ENCODE peak calls at places on chromosome 4, in five cellular contexts. I is pons; V is activated naive CD4-positive, alpha-beta T cell treated with Interleukin-2 at 50 U/mL for 16 hours; C is stimulated activated CD4-positive, alpha-beta T cell treated with anti-CD3 and anti-CD28 coated beads, Interleukin-1b, Interleukin-23, amount 100 ng/mL, for 48 hours; B is HTR-8/SVneo. L is an unnamed sample.

GRCh38 chr4:8830056-8830455 is 41.6 kb downstream of the HMX1 start:
- DNase-seq in C (no peak), B (no peak), I (no peak), V (no peak), L (no peak)

GRCh38 chr4:94668724-94669123 is 89.0 kb upstream of the BMPR1B start:
- DNase-seq in C (no peak), I (no peak), B (no peak), V (no peak), L (no peak)

GRCh38 chr4:152454398-152455011 is 81.4 kb downstream of the FBXW7 start:
- DNase-seq in C (no peak), B (peak; percentile 19), I (peak; percentile 25), V (no peak), L (peak; percentile 29)

GRCh38 chr4:141346144-141346543 is 125.4 kb downstream of the ZNF330 start:
- DNase-seq in C (no peak), B (peak; percentile 56), V (no peak), I (peak; percentile 76), L (peak; percentile 64)

GRCh38 chr4:166657261-166657660 is 577.0 kb downstream of the SPOCK3 start:
- DNase-seq in I (no peak), V (no peak), B (peak; percentile 13), C (no peak), L (no peak)

GRCh38 chr4:98260047-98260578 is 1.1 kb upstream of the RAP1GDS1 start:
- DNase-seq in V (no peak), B (peak; percentile 11), C (peak; percentile 30), I (peak; percentile 47), L (peak; percentile 46)

GRCh38 chr4:160423879-160424451 is 1321.1 kb downstream of the RAPGEF2 start:
- DNase-seq in C (no peak), B (no peak), V (no peak), I (no peak), L (no peak)

GRCh38 chr4:21649691-21650090 is 298.9 kb downstream of the KCNIP4 start:
- DNase-seq in I (no peak), B (no peak), C (no peak), V (no peak), L (no peak)

GRCh38 chr4:17688011-17688441 is 73.6 kb downstream of the MED28 start:
- DNase-seq in V (no peak), C (no peak), B (no peak), I (peak; percentile 90), L (no peak)

GRCh38 chr4:42284030-42284429 is 113.3 kb upstream of the SHISA3 start:
- DNase-seq in I (no peak), C (no peak), B (no peak), V (no peak), L (no peak)

GRCh38 chr4:8185930-8186329 is 13.2 kb upstream of the SH3TC1 start:
- DNase-seq in B (no peak), V (no peak), I (no peak), C (no peak), L (no peak)

GRCh38 chr4:38242822-38243384 is 282.7 kb downstream of the PTTG2 start:
- DNase-seq in C (no peak), I (no peak), B (no peak), V (peak; percentile 4), L (no peak)

GRCh38 chr4:115852767-115853091 is 739.3 kb upstream of the NDST4 start:
- DNase-seq in I (no peak), V (no peak), C (no peak), B (no peak), L (no peak)

GRCh38 chr4:145132521-145133098 is 34.5 kb downstream of the ABCE1 start:
- DNase-seq in I (peak; percentile 56), C (peak; percentile 28), B (no peak), V (no peak), L (peak; percentile 20)

GRCh38 chr4:18464160-18464559 is 442.6 kb upstream of the LCORL start:
- DNase-seq in I (no peak), B (no peak), V (no peak), C (no peak), L (no peak)

GRCh38 chr4:100098681-100099080 is 91.6 kb downstream of the DDIT4L start:
- DNase-seq in V (no peak), I (no peak), B (no peak), C (no peak), L (no peak)

GRCh38 chr4:1715002-1715761 is 3.1 kb upstream of the SLBP start:
- DNase-seq in B (no peak), C (no peak), I (no peak), V (no peak), L (no peak)

GRCh38 chr4:47187608-47188007 is 156.2 kb downstream of the GABRB1 start:
- DNase-seq in V (no peak), C (no peak), I (no peak), B (no peak), L (no peak)

GRCh38 chr4:100882661-100883060 is 364.8 kb upstream of the EMCN start:
- DNase-seq in I (no peak), C (no peak), V (no peak), B (no peak), L (no peak)

GRCh38 chr4:29151584-29151983 is 1568.6 kb upstream of the PCDH7 start:
- DNase-seq in V (no peak), C (no peak), B (no peak), I (no peak), L (no peak)

GRCh38 chr4:1347410-1347864 is 429 bp downstream of the UVSSA start:
- DNase-seq in B (peak; percentile 53), I (peak; percentile 45), C (peak; percentile 55), V (peak; percentile 54), L (peak; percentile 78)

GRCh38 chr4:24473309-24473721 is 111.0 kb downstream of the DHX15 start:
- DNase-seq in B (peak; percentile 38), C (no peak), V (no peak), I (peak; percentile 44), L (peak; percentile 82)

GRCh38 chr4:83716874-83717273 is 181.0 kb downstream of the GPAT3 start:
- DNase-seq in B (no peak), V (no peak), C (no peak), I (no peak), L (no peak)

GRCh38 chr4:175424111-175424510 is 388.0 kb downstream of the GPM6A start:
- DNase-seq in C (no peak), V (no peak), B (no peak), I (no peak), L (no peak)

GRCh38 chr4:185771696-185772390 is 40.2 kb downstream of the SORBS2 start:
- DNase-seq in C (no peak), V (no peak), I (no peak), B (no peak), L (no peak)

GRCh38 chr4:56773346-56773745 is 48.2 kb downstream of the SPINK2 start:
- DNase-seq in B (no peak), C (no peak), V (no peak), I (no peak), L (no peak)

GRCh38 chr4:123446791-123447474 is 50.3 kb downstream of the SPRY1 start:
- DNase-seq in V (no peak), C (no peak), B (no peak), I (no peak), L (no peak)

GRCh38 chr4:5399790-5400421 is 308.5 kb downstream of the EVC2 start:
- DNase-seq in C (no peak), V (no peak), I (no peak), B (peak; percentile 47), L (peak; percentile 18)

GRCh38 chr4:7736436-7737267 is 203.0 kb downstream of the AFAP1 start:
- DNase-seq in I (no peak), V (no peak), C (no peak), B (peak; percentile 27), L (no peak)

GRCh38 chr4:5890063-5890727 is 2.7 kb downstream of the CRMP1 start:
- DNase-seq in C (no peak), B (no peak), V (no peak), I (peak; percentile 36), L (peak; percentile 90)

GRCh38 chr4:102143433-102143832 is 201.8 kb downstream of the SLC39A8 start:
- DNase-seq in V (no peak), B (no peak), C (no peak), I (no peak), L (no peak)

GRCh38 chr4:69576251-69576877 is 63.1 kb downstream of the UGT2A2 start:
- DNase-seq in B (no peak), C (no peak), V (no peak), I (no peak), L (no peak)

GRCh38 chr4:100060765-100061416 is 110.8 kb upstream of the H2AZ1 start:
- DNase-seq in V (no peak), B (no peak), C (no peak), I (no peak), L (no peak)

GRCh38 chr4:83906561-83906960 is 370.7 kb downstream of the GPAT3 start:
- DNase-seq in I (no peak), C (no peak), B (no peak), V (no peak), L (no peak)

GRCh38 chr4:19266566-19266965 is 985.1 kb upstream of the SLIT2 start:
- DNase-seq in C (no peak), V (no peak), I (no peak), B (no peak), L (no peak)

GRCh38 chr4:1600211-1600780 is 83.8 kb downstream of the FAM53A start:
- DNase-seq in B (no peak), C (no peak), V (no peak), I (no peak), L (no peak)

GRCh38 chr4:161254375-161254774 is 909.4 kb downstream of the FSTL5 start:
- DNase-seq in I (no peak), V (no peak), C (no peak), B (no peak), L (no peak)

L was measured in cerebellar cortex.